ENCODE peak calls at places on chromosome 16, in ten cellular contexts. N is astrocyte of the spinal cord, Q is GM20000, A is cardiac fibroblast, R is D721Med, X is mesothelial cell of epicardium, L is GM12878, E is nephron progenitor cell, P is neural crest cell, D is tibial nerve. Y is an unnamed sample.

GRCh38 chr16:5176505-5176904 is 78.9 kb upstream of the EEF2KMT start:
- DNase-seq in N (no peak), Q (no peak), A (no peak), R (no peak), X (no peak), L (no peak), E (peak; percentile 60), P (no peak), D (no peak), Y (no peak)

GRCh38 chr16:67260426-67261063 is 11.8 kb downstream of the SLC9A5 start:
- DNase-seq in N (peak; percentile 68), Q (peak; percentile 73), A (peak; percentile 75), R (no peak), X (no peak), L (no peak), E (no peak), P (no peak), D (no peak), Y (peak; percentile 55)

GRCh38 chr16:48501516-48502377 is 108.2 kb downstream of the N4BP1 start:
- DNase-seq in N (no peak), Q (no peak), A (peak; percentile 37), R (no peak), X (no peak), L (no peak), E (no peak), P (no peak), D (no peak), Y (no peak)

GRCh38 chr16:31458073-31458834 is 1.0 kb upstream of the ARMC5 start:
- DNase-seq in N (peak; percentile 51), Q (peak; percentile 58), A (peak; percentile 58), R (no peak), X (peak; percentile 58), L (no peak), E (peak; percentile 57), P (no peak), D (no peak), Y (peak; percentile 21)

GRCh38 chr16:80176114-80176513 is 364.7 kb upstream of the DYNLRB2 start:
- DNase-seq in N (no peak), Q (no peak), A (peak; percentile 46), R (no peak), X (no peak), L (no peak), E (no peak), P (no peak), D (no peak), Y (peak; percentile 25)

GRCh38 chr16:67460168-67460567 is 20.8 kb downstream of the ATP6V0D1 start:
- DNase-seq in N (no peak), Q (no peak), A (no peak), R (no peak), X (no peak), L (no peak), E (no peak), P (no peak), D (no peak), Y (no peak)

GRCh38 chr16:4777339-4778049 is 10.5 kb upstream of the ZNF500 start:
- DNase-seq in N (no peak), Q (no peak), A (no peak), R (no peak), X (no peak), L (no peak), E (no peak), P (no peak), D (no peak), Y (no peak)

GRCh38 chr16:30951785-30952184 is 2.9 kb downstream of the ORAI3 start:
- DNase-seq in N (peak; percentile 55), Q (no peak), A (peak; percentile 77), R (no peak), X (no peak), L (no peak), E (no peak), P (no peak), D (peak; percentile 80), Y (no peak)

GRCh38 chr16:23286131-23286532 is 16.0 kb upstream of the SCNN1B start:
- DNase-seq in N (peak; percentile 12), Q (no peak), A (peak; percentile 63), R (no peak), X (no peak), L (no peak), E (no peak), P (no peak), D (no peak), Y (peak; percentile 86)

GRCh38 chr16:73365010-73365409 is 317.1 kb upstream of the ZFHX3 start:
- DNase-seq in N (no peak), Q (no peak), A (no peak), R (no peak), X (peak; percentile 87), L (no peak), E (no peak), P (no peak), D (no peak), Y (no peak)

GRCh38 chr16:77304883-77305282 is 105.7 kb downstream of the SYCE1L start:
- DNase-seq in N (no peak), Q (no peak), A (no peak), R (no peak), X (no peak), L (no peak), E (no peak), P (no peak), D (no peak), Y (no peak)

GRCh38 chr16:89562027-89562599 is 1.6 kb downstream of the RPL13 start:
- DNase-seq in N (no peak), Q (no peak), A (peak; percentile 40), R (no peak), X (no peak), L (no peak), E (no peak), P (no peak), D (no peak), Y (no peak)

GRCh38 chr16:4937782-4938682 is 1.1 kb upstream of the PPL start:
- DNase-seq in N (no peak), Q (no peak), A (no peak), R (no peak), X (no peak), L (no peak), E (no peak), P (no peak), D (no peak), Y (no peak)

GRCh38 chr16:12271006-12271405 is 294.5 kb downstream of the SNX29 start:
- DNase-seq in N (peak; percentile 22), Q (no peak), A (peak; percentile 36), R (no peak), X (no peak), L (no peak), E (peak; percentile 34), P (peak; percentile 18), D (no peak), Y (peak; percentile 2)
- TF ChIP-seq CTCF in N (peak; percentile 61), Q (no peak), A (peak; percentile 33), R (peak; percentile 33), X (no peak), L (peak; percentile 1), E (no peak), P (peak; percentile 49), D (no peak), Y (peak; percentile 50)

GRCh38 chr16:88068476-88069396 is 117.5 kb downstream of the BANP start:
- DNase-seq in N (no peak), Q (no peak), A (no peak), R (no peak), X (no peak), L (no peak), E (no peak), P (no peak), D (no peak), Y (no peak)
- TF ChIP-seq CTCF in N (peak; percentile 16), Q (no peak), A (no peak), R (no peak), X (no peak), L (no peak), E (no peak), P (no peak), D (no peak), Y (no peak)

DNA sequence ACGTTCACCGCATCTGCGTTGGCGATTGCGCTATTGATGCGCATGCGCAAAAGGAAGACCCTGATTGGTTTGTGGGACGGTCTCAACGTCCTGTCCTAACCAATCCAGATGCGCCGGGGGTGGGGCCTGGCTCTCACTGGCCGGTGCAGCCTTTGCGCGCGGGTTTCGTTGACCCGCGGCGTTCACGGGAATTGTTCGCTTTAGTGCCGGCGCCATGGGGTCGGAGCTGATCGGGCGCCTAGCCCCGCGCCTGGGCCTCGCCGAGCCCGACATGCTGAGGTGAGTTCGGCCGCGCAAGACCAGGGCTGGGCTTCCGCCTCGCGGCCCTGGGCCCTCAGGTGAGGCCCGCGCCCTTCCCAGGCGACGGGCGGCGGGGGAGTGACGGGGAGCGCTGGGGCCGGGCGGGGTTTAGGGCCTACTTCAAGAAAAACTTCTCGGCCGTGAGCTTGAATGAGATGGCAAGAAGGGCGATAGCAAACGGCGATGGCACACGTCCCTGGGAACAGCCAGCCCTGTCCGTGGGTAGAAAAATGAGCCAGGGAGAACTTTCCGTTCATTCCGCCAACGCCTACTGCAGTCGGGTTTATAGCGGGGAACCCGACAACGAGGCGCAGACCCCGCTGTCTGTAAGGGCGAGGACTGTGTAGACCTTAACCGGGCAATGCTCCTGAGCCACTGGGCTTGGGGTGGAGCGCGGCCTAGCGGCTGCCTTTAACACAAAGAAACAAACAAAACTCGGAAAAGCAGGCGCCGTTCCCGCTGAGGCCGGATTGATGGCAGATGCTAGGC is at the start of gene ORC6:
- DNase-seq in N (peak; percentile 97), Q (peak; percentile 97), A (peak; percentile 98), R (peak; percentile 25), X (peak; percentile 98), L (no peak), E (peak; percentile 99), P (peak; percentile 96), D (peak; percentile 99), Y (peak; percentile 96)
- TF ChIP-seq CTCF in N (peak; percentile 69), Q (peak; percentile 45), A (peak; percentile 54), R (peak; percentile 46), X (peak; percentile 15), L (peak; percentile 54), E (peak; percentile 35), P (peak; percentile 60), D (peak; percentile 24), Y (peak; percentile 79)

DNA sequence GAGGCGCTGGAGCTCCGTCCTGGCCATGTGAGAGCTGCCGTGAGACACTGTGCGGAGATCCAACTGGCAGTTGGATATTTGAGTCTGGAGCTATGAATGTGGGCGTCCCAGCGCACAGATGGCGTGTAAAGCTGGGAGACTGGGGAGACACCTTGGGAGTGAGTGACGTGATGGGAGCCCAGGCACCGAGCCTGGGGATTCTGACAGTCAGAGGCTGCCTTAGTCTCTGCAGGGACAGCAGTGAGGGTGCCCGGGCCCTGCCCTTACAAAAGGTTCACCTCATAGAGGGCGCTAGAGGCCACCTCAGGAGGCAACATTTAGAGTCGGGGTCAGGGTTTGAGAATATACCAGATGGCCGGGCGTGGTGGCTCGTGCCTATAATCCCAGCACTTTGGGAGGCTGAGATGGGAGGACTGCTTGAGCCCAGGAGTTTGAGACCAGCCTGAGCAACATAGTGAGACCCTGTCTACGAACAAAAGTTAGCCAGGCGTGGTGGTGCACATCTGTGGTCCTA is 194.1 kb upstream of the GSE1 start:
- DNase-seq in N (no peak), Q (no peak), A (no peak), R (no peak), X (peak; percentile 29), L (no peak), E (peak; percentile 2), P (no peak), D (no peak), Y (no peak)
- TF ChIP-seq CTCF in N (no peak), Q (no peak), A (no peak), R (peak; percentile 37), X (no peak), L (no peak), E (no peak), P (no peak), D (no peak), Y (peak; percentile 33)

DNA sequence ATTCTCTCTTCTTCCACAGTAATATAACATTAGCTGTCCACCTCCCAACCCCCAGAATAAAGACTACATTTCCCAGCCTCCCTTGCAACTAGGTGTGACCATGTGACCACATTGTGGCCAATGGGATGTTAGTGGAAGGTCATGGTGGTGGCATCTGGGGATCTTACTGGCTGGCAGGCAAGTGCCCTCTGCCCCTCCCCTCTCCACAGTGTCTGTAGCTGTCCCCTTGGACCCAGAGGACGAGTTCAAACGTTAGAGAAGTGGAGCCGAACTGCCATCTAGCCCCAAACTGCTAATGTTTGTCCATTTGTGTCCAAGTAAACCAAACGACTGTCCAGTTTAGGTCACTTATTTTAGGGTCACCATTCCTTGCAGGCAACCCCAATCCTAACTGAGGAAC is 26.6 kb upstream of the KCNG4 start:
- DNase-seq in N (peak; percentile 27), Q (peak; percentile 52), A (peak; percentile 73), R (no peak), X (no peak), L (peak; percentile 21), E (peak; percentile 69), P (peak; percentile 54), D (peak; percentile 42), Y (peak; percentile 64)
- TF ChIP-seq CTCF in N (no peak), Q (no peak), A (no peak), R (no peak), X (no peak), L (no peak), E (no peak), P (no peak), D (no peak), Y (no peak)

Y was measured in HFFc6.